ENCODE peak calls at places on chromosomes 3 and 15, in nine cellular contexts. S, P, O, R, M, V, J, Y and X are unnamed samples.

GRCh38 chr15:66923438-66923881 is 141.9 kb upstream of the SMAD3 start:
- DNase-seq in S (peak; percentile 54), V (peak; percentile 55), M (no peak), P (no peak), O (no peak), Y (no peak), J (no peak), R (no peak), X (no peak)

GRCh38 chr3:32423534-32423933 is 31.9 kb downstream of the CMTM7 start:
- DNase-seq in M (no peak), R (no peak), O (no peak), S (peak; percentile 91), J (no peak), P (no peak), V (no peak), Y (no peak), X (no peak)

GRCh38 chr3:159322322-159322939 is 520.6 kb downstream of the MFSD1 start:
- DNase-seq in S (peak; percentile 11), J (peak; percentile 9), Y (no peak), P (peak; percentile 42), R (peak; percentile 42), M (peak; percentile 23), V (peak; percentile 70), O (peak; percentile 25), X (peak; percentile 20)

GRCh38 chr15:63372018-63372705 is 9.5 kb downstream of the CA12 start:
- DNase-seq in O (peak; percentile 94), R (peak; percentile 99), M (no peak), V (no peak), J (peak; percentile 97), S (no peak), Y (peak; percentile 86), P (peak; percentile 94), X (peak; percentile 98)

GRCh38 chr15:66864871-66865281 is 162.8 kb downstream of the SMAD6 start:
- DNase-seq in R (no peak), O (no peak), J (no peak), P (no peak), V (no peak), M (no peak), S (no peak), Y (no peak), X (no peak)

GRCh38 chr3:145219355-145220196 is 941.4 kb downstream of the PLOD2 start:
- DNase-seq in R (peak; percentile 9), P (no peak), V (no peak), S (no peak), O (no peak), Y (no peak), M (no peak), J (no peak), X (no peak)

GRCh38 chr15:58229297-58229768 is 91.2 kb downstream of the AQP9 start:
- DNase-seq in P (peak; percentile 36), J (no peak), R (peak; percentile 19), O (no peak), S (no peak), V (no peak), Y (no peak), M (no peak), X (peak; percentile 38)

GRCh38 chr15:89783861-89784685 is 7.9 kb downstream of the MESP2 start:
- DNase-seq in O (no peak), S (no peak), J (no peak), P (no peak), Y (no peak), M (no peak), R (no peak), V (no peak), X (no peak)

GRCh38 chr15:36177590-36178281 is 401.7 kb upstream of the CDIN1 start:
- DNase-seq in P (no peak), R (peak; percentile 47), O (peak; percentile 16), Y (no peak), S (no peak), M (no peak), V (no peak), J (peak; percentile 90), X (peak; percentile 75)

GRCh38 chr3:112761062-112761638 is 85.5 kb downstream of the CD200R1L start:
- DNase-seq in P (no peak), R (peak; percentile 66), O (peak; percentile 52), V (no peak), Y (no peak), S (no peak), M (no peak), J (no peak), X (no peak)

DNA sequence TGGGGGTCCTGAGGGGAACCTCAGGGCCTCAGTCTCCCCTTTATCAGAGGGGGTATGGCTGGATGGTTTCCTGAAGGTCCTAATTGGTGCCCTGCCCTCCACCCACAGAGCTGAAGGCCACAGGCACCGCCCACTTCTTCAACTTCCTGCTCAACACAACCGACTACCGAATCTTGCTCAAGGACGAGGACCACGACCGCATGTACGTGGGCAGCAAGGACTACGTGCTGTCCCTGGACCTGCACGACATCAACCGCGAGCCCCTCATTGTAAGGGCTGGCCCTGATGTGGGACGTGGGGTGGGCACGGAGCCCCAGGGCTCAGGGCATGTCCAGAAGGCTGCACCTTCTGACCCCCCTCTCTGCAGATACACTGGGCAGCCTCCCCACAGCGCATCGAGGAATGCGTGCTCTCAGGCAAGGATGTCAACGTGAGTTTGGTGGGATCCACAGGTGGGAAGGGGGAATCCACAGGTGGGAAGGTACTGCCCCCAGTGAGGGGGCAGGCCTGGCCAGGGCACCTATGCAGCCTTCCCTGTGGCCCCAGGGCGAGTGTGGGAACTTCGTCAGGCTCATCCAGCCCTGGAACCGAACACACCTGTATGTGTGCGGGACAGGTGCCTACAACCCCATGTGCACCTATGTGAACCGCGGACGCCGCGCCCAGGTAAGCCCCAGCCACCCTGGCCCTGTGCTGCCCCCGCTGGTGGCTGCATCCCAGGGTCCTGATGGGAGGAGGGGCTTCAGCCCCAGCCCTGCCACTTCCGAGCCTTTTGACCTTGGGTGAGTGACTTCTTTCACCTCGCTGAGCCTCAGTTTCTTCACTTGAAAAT is 17.5 kb upstream of the GNAT1 start:
- DNase-seq in Y (no peak), S (no peak), V (no peak), J (no peak), R (no peak), O (no peak), P (no peak), M (no peak), X (no peak)
- TF ChIP-seq CTCF in Y (no peak), S (no peak), V (no peak), J (no peak), R (no peak), O (no peak), P (no peak), M (no peak), X (no peak)

GRCh38 chr3:13768453-13768852 is 111.4 kb downstream of the WNT7A start:
- DNase-seq in V (no peak), R (no peak), M (no peak), P (no peak), S (no peak), O (no peak), J (no peak), Y (no peak), X (no peak)

GRCh38 chr3:13767896-13768295 is 112.0 kb downstream of the WNT7A start:
- DNase-seq in O (no peak), R (no peak), V (peak; percentile 40), P (no peak), J (no peak), M (no peak), Y (no peak), S (no peak), X (no peak)

GRCh38 chr3:13764161-13764560 is 115.7 kb downstream of the WNT7A start:
- DNase-seq in R (no peak), O (no peak), S (no peak), M (no peak), V (no peak), Y (no peak), J (no peak), P (no peak), X (no peak)

GRCh38 chr3:13767030-13767429 is 112.8 kb downstream of the WNT7A start:
- DNase-seq in Y (no peak), S (no peak), M (no peak), O (no peak), R (no peak), P (no peak), V (no peak), J (no peak), X (no peak)

DNA sequence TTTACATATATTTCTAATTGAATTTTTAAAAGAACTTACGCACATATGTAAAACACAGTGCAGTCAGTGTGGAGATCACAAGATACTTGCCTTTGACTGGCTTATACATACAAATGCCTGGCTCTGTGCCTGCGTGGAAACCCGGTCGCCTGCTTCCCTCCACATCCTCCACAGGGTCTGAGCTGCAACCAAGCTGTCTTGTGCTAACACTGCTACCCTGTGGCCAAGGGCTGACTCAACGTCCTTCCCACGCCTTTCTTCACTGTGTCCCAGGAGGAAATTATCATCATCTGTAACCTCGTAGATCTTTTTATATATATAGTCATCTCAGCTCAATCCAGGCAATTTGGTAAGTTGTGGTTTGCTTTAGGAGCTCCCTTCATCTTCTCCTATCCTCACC is 116.9 kb downstream of the WNT7A start:
- DNase-seq in R (no peak), Y (no peak), P (no peak), J (no peak), S (no peak), V (no peak), M (no peak), O (no peak), X (no peak)
- TF ChIP-seq CTCF in R (no peak), Y (no peak), P (no peak), J (no peak), S (peak; percentile 29), V (no peak), M (no peak), O (no peak), X (no peak)

GRCh38 chr3:28317438-28318022 is 31.0 kb upstream of the ZCWPW2 start:
- DNase-seq in Y (no peak), R (peak; percentile 51), V (peak; percentile 20), P (peak; percentile 62), S (peak; percentile 63), J (no peak), O (peak; percentile 60), M (no peak), X (peak; percentile 40)
- TF ChIP-seq CTCF in Y (no peak), R (peak; percentile 69), V (peak; percentile 61), P (peak; percentile 69), S (peak; percentile 88), J (peak; percentile 55), O (peak; percentile 68), M (peak; percentile 38), X (peak; percentile 74)

DNA sequence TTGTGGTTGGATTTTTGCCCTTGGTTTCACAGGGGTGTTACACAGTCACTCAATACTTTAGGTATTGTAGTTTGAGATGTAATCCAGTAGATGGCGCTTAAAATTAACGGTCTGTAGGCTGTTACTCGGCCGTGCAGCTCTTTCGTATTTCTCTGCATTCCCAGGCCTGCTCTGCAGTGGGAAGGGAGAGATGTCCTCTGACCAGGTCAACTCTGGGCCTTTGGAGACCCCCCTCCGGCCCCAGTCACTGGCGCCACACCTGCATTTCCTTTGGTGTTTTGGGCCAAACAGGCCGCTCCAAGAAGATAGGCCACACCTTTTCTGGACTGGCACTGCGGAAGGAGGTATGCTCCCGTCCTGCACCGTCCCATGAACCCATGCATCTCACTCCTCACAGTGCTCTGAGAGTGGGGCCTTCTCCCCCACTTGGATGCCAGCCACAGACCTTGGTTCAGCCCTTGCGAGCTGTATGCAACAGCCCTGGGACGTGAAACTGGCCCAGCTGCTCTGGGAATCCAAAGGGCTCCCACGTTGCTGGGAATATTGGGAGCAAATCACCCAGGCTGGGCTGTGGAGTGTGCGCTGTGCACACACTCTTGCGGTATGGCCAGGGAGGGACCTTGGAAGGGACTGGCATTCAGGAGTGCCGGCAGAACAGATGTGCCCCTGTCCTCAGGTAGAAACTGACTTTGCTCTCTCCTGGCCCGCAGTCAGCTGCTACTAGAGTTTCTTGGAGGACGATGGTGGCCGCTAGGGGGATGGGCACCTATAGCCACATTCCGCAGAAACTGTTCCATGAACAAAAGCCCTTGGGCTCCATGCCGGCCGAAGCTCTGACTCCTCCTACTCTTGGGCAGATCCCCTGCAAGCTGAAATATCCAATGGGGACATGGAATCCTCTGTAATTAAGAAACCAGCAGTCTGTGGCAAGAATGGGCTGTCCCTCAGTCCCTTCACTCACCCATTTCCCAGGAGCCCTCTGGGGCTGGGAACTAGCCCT is 410.5 kb upstream of the CADM2 start:
- DNase-seq in P (peak; percentile 8), M (no peak), R (peak; percentile 10), O (peak; percentile 9), S (peak; percentile 30), J (no peak), V (peak; percentile 23), Y (no peak), X (peak; percentile 1)
- TF ChIP-seq CTCF in P (no peak), M (peak; percentile 51), R (peak; percentile 29), O (peak; percentile 37), S (peak; percentile 79), J (no peak), V (peak; percentile 51), Y (no peak), X (peak; percentile 31)